ENCODE peak calls at places on chromosomes 16 and 17, in four cellular contexts. One of them, this sample, is unnamed.

GRCh38 chr17:61480414-61480807 is 28.2 kb downstream of the TBX4 start:
- DNase-seq in K562: no peak
- DNase-seq in GM12878: no peak
- DNase-seq in SK-N-SH: no peak
- DNase-seq in this sample: no peak

GRCh38 chr16:16095646-16096045 is 127.6 kb downstream of the ABCC6 start:
- DNase-seq in K562: no peak
- DNase-seq in GM12878: no peak
- DNase-seq in SK-N-SH: no peak
- DNase-seq in this sample: no peak

GRCh38 chr17:78716814-78717393 is 65.2 kb downstream of the CYTH1 start:
- DNase-seq in K562: no peak
- DNase-seq in GM12878: no peak
- DNase-seq in SK-N-SH: peak
- DNase-seq in this sample: no peak

GRCh38 chr17:40432864-40433528 is 10.3 kb upstream of the IGFBP4 start:
- DNase-seq in K562: no peak
- DNase-seq in GM12878: no peak
- DNase-seq in SK-N-SH: peak
- DNase-seq in this sample: no peak

GRCh38 chr16:4410335-4411075 is 5.9 kb downstream of the CORO7 start:
- DNase-seq in K562: no peak
- DNase-seq in GM12878: no peak
- DNase-seq in SK-N-SH: peak
- DNase-seq in this sample: no peak

GRCh38 chr17:40562841-40563370 is 2.4 kb downstream of the CCR7 start:
- DNase-seq in K562: no peak
- DNase-seq in GM12878: no peak
- DNase-seq in SK-N-SH: no peak
- DNase-seq in this sample: no peak

GRCh38 chr17:77229786-77230435 is 89.1 kb downstream of the SEC14L1 start:
- DNase-seq in K562: no peak
- DNase-seq in GM12878: no peak
- DNase-seq in SK-N-SH: no peak
- DNase-seq in this sample: no peak

GRCh38 chr16:86573215-86573614 is 5.1 kb upstream of the FOXL1 start:
- DNase-seq in K562: no peak
- DNase-seq in GM12878: no peak
- DNase-seq in SK-N-SH: no peak
- DNase-seq in this sample: peak

GRCh38 chr16:90083139-90083538 is 6.0 kb upstream of the PRDM7 start:
- DNase-seq in K562: no peak
- DNase-seq in GM12878: no peak
- DNase-seq in SK-N-SH: no peak
- DNase-seq in this sample: no peak

GRCh38 chr17:50029185-50029584 is 26.7 kb upstream of the ITGA3 start:
- DNase-seq in K562: no peak
- DNase-seq in GM12878: no peak
- DNase-seq in SK-N-SH: peak
- DNase-seq in this sample: no peak

GRCh38 chr17:10772425-10773380 is 31.2 kb downstream of the TMEM238L start:
- DNase-seq in K562: peak
- DNase-seq in GM12878: no peak
- DNase-seq in SK-N-SH: no peak
- DNase-seq in this sample: peak

GRCh38 chr17:13228711-13229110 is 210.9 kb upstream of the ELAC2 start:
- DNase-seq in K562: no peak
- DNase-seq in GM12878: no peak
- DNase-seq in SK-N-SH: no peak
- DNase-seq in this sample: no peak

GRCh38 chr17:43932923-43933322 is 9.4 kb downstream of the PPY start:
- DNase-seq in K562: no peak
- DNase-seq in GM12878: no peak
- DNase-seq in SK-N-SH: no peak
- DNase-seq in this sample: no peak

GRCh38 chr17:63983326-63983725 is 10.6 kb upstream of the SCN4A start:
- DNase-seq in K562: no peak
- DNase-seq in GM12878: no peak
- DNase-seq in SK-N-SH: no peak
- DNase-seq in this sample: no peak

GRCh38 chr16:68353366-68353765 is 42.5 kb downstream of the PRMT7 start:
- DNase-seq in K562: no peak
- DNase-seq in GM12878: no peak
- DNase-seq in SK-N-SH: no peak
- DNase-seq in this sample: no peak

GRCh38 chr16:68349838-68350410 is 39.1 kb downstream of the PRMT7 start:
- DNase-seq in K562: no peak
- DNase-seq in GM12878: no peak
- DNase-seq in SK-N-SH: no peak
- DNase-seq in this sample: no peak

GRCh38 chr16:68351991-68352431 is 41.2 kb downstream of the PRMT7 start:
- DNase-seq in K562: no peak
- DNase-seq in GM12878: no peak
- DNase-seq in SK-N-SH: no peak
- DNase-seq in this sample: no peak

GRCh38 chr16:68350951-68351350 is 40.1 kb downstream of the PRMT7 start:
- DNase-seq in K562: no peak
- DNase-seq in GM12878: no peak
- DNase-seq in SK-N-SH: no peak
- DNase-seq in this sample: no peak

DNA sequence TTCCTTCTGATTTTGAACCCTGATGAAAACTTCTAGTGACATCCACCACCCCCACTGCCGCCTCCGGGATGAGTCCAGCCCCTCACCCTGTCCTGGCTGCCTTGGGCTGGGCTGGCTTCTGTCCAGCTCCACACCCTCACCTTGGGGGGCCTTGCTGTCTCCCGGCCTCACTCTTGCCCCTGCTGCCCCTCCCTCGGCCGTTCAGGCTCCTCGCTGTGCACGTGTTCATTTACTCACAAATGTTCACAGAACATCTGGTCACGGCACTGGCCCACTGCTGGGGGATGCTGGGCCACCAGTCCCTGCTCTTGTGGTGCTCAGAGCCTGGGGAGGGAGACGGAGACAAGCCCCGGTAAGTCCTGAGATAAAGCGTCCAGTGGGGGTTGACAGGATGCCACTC is 40.6 kb downstream of the PRMT7 start:
- DNase-seq in K562: no peak
- DNase-seq in GM12878: no peak
- DNase-seq in SK-N-SH: no peak
- DNase-seq in this sample: no peak
- TF ChIP-seq USF1 in K562: no peak
- TF ChIP-seq USF1 in GM12878: no peak
- TF ChIP-seq USF1 in SK-N-SH: no peak
- TF ChIP-seq USF1 in this sample: no peak

GRCh38 chr16:13377143-13377542 is 475.7 kb downstream of the SHISA9 start:
- DNase-seq in K562: no peak
- DNase-seq in GM12878: no peak
- DNase-seq in SK-N-SH: no peak
- DNase-seq in this sample: no peak
- TF ChIP-seq USF1 in K562: no peak
- TF ChIP-seq USF1 in GM12878: no peak
- TF ChIP-seq USF1 in SK-N-SH: no peak
- TF ChIP-seq USF1 in this sample: no peak

GRCh38 chr17:72700226-72700625 is 392.3 kb downstream of the SLC39A11 start:
- DNase-seq in K562: no peak
- DNase-seq in GM12878: no peak
- DNase-seq in SK-N-SH: no peak
- DNase-seq in this sample: no peak

GRCh38 chr17:72696156-72696555 is 396.3 kb downstream of the SLC39A11 start:
- DNase-seq in K562: no peak
- DNase-seq in GM12878: no peak
- DNase-seq in SK-N-SH: no peak
- DNase-seq in this sample: no peak

GRCh38 chr17:72693956-72694355 is 398.5 kb downstream of the SLC39A11 start:
- DNase-seq in K562: no peak
- DNase-seq in GM12878: no peak
- DNase-seq in SK-N-SH: no peak
- DNase-seq in this sample: no peak

GRCh38 chr17:72699566-72699965 is 392.9 kb downstream of the SLC39A11 start:
- DNase-seq in K562: no peak
- DNase-seq in GM12878: no peak
- DNase-seq in SK-N-SH: no peak
- DNase-seq in this sample: no peak

GRCh38 chr17:72697602-72698146 is 394.8 kb downstream of the SLC39A11 start:
- DNase-seq in K562: no peak
- DNase-seq in GM12878: no peak
- DNase-seq in SK-N-SH: peak
- DNase-seq in this sample: no peak
- TF ChIP-seq USF1 in K562: no peak
- TF ChIP-seq USF1 in GM12878: no peak
- TF ChIP-seq USF1 in SK-N-SH: no peak
- TF ChIP-seq USF1 in this sample: no peak

DNA sequence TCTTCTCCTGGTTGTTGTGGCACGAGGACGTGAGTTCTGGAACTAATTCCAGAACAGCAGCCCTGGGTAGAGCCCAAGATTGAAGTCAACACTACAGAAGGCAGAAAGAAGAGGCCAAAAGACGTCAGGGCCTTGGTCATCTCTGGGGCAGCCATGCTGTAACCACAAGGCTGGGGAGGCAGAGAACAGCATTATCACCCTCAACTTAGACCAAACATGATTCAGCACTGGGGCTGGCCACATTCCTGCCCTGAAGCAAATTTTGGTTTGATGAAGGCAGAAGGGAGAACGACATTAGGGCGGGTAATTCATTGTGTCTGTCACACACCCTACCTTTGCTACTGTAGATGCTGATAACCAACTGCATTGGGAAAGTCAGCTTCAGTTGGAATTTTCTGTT is 9.7 kb upstream of the ALOX15B start:
- DNase-seq in K562: no peak
- DNase-seq in GM12878: no peak
- DNase-seq in SK-N-SH: no peak
- DNase-seq in this sample: no peak
- TF ChIP-seq USF1 in K562: no peak
- TF ChIP-seq USF1 in GM12878: no peak
- TF ChIP-seq USF1 in SK-N-SH: no peak
- TF ChIP-seq USF1 in this sample: no peak

GRCh38 chr17:75996665-75997590 is 3.7 kb upstream of the CDK3 start:
- DNase-seq in K562: no peak
- DNase-seq in GM12878: peak
- DNase-seq in SK-N-SH: no peak
- DNase-seq in this sample: no peak
- TF ChIP-seq USF1 in K562: no peak
- TF ChIP-seq USF1 in GM12878: no peak
- TF ChIP-seq USF1 in SK-N-SH: no peak
- TF ChIP-seq USF1 in this sample: no peak

GRCh38 chr17:33389506-33390141 is 96.5 kb upstream of the ASIC2 start:
- DNase-seq in K562: no peak
- DNase-seq in GM12878: no peak
- DNase-seq in SK-N-SH: no peak
- DNase-seq in this sample: no peak
- TF ChIP-seq USF1 in K562: no peak
- TF ChIP-seq USF1 in GM12878: no peak
- TF ChIP-seq USF1 in SK-N-SH: no peak
- TF ChIP-seq USF1 in this sample: no peak